ENCODE peak calls at places on chromosome 4, in ten cellular contexts. W, R, D, G, P, O, A, K, T and Q are unnamed samples.

GRCh38 chr4:145719752-145720624 is 40.0 kb downstream of the C4orf51 start:
- DNase-seq in T (no peak), P (no peak), R (no peak), O (no peak), A (no peak), D (no peak), K (no peak), G (no peak), W (no peak), Q (no peak)

GRCh38 chr4:45455217-45455616 is 668.6 kb downstream of the GABRG1 start:
- DNase-seq in P (no peak), A (no peak), W (no peak), K (no peak), O (no peak), R (no peak), T (no peak), G (no peak), D (no peak), Q (no peak)

GRCh38 chr4:17068396-17068795 is 170.0 kb upstream of the LDB2 start:
- DNase-seq in W (no peak), D (peak), P (no peak), T (no peak), O (no peak), R (no peak), K (no peak), A (peak), G (peak), Q (no peak)

GRCh38 chr4:74133786-74134499 is 24.0 kb upstream of the MTHFD2L start:
- DNase-seq in A (peak), K (peak), W (peak), O (peak), P (peak), D (peak), T (peak), G (peak), R (peak), Q (no peak)

GRCh38 chr4:7799723-7800122 is 139.9 kb downstream of the AFAP1 start:
- DNase-seq in P (no peak), O (no peak), R (no peak), A (no peak), G (no peak), W (no peak), K (no peak), T (no peak), D (no peak), Q (no peak)

GRCh38 chr4:48341776-48342558 is 638 bp downstream of the SLAIN2 start:
- DNase-seq in T (no peak), P (no peak), D (peak), K (peak), G (peak), R (peak), O (peak), A (no peak), W (peak), Q (no peak)

GRCh38 chr4:7764466-7764865 is 175.2 kb downstream of the AFAP1 start:
- DNase-seq in P (no peak), D (no peak), A (no peak), T (no peak), O (no peak), W (no peak), G (no peak), R (no peak), K (no peak), Q (no peak)

GRCh38 chr4:74094227-74094626 is 4.8 kb downstream of the CXCL2 start:
- DNase-seq in D (no peak), W (no peak), G (no peak), O (no peak), P (no peak), A (no peak), R (no peak), T (no peak), K (no peak), Q (no peak)

GRCh38 chr4:149047368-149047767 is 605.2 kb upstream of the NR3C2 start:
- DNase-seq in R (no peak), D (peak), W (no peak), A (no peak), T (no peak), G (peak), K (no peak), O (no peak), P (no peak), Q (no peak)

GRCh38 chr4:13938299-13938698 is 310.8 kb upstream of the BOD1L1 start:
- DNase-seq in D (no peak), A (no peak), R (no peak), P (no peak), O (no peak), T (no peak), K (no peak), G (no peak), W (no peak), Q (no peak)

GRCh38 chr4:77797239-77797638 is 21.9 kb downstream of the CNOT6L start:
- DNase-seq in K (no peak), W (no peak), D (peak), O (no peak), G (no peak), T (peak), P (no peak), R (no peak), A (peak), Q (no peak)

GRCh38 chr4:91840359-91840758 is 463.4 kb upstream of the GRID2 start:
- DNase-seq in G (no peak), P (no peak), D (no peak), W (no peak), O (no peak), K (no peak), A (no peak), R (no peak), T (peak), Q (no peak)

GRCh38 chr4:164169591-164169990 is 584.3 kb upstream of the SMIM31 start:
- DNase-seq in A (peak), O (no peak), T (no peak), R (no peak), W (no peak), P (no peak), K (no peak), D (no peak), G (peak), Q (no peak)

GRCh38 chr4:150010525-150011126 is 67.6 kb upstream of the DCLK2 start:
- DNase-seq in G (peak), D (peak), A (peak), R (peak), K (peak), W (peak), O (no peak), P (no peak), T (peak), Q (no peak)

GRCh38 chr4:182776376-182777058 is 140.7 kb downstream of the DCTD start:
- DNase-seq in W (no peak), P (no peak), K (no peak), O (no peak), D (peak), R (no peak), G (peak), T (no peak), A (no peak), Q (no peak)
- TF ChIP-seq CTCF in W (no peak), P (no peak), K (no peak), O (no peak), D (no peak), R (no peak), G (no peak), T (no peak), A (no peak), Q (no peak)

GRCh38 chr4:80619070-80619674 is 283.6 kb downstream of the CFAP299 start:
- DNase-seq in K (no peak), A (peak), R (no peak), D (no peak), T (peak), W (no peak), P (no peak), O (no peak), G (no peak), Q (no peak)
- TF ChIP-seq CTCF in K (no peak), A (peak), R (no peak), D (no peak), T (peak), W (no peak), P (peak), O (no peak), G (no peak), Q (no peak)

DNA sequence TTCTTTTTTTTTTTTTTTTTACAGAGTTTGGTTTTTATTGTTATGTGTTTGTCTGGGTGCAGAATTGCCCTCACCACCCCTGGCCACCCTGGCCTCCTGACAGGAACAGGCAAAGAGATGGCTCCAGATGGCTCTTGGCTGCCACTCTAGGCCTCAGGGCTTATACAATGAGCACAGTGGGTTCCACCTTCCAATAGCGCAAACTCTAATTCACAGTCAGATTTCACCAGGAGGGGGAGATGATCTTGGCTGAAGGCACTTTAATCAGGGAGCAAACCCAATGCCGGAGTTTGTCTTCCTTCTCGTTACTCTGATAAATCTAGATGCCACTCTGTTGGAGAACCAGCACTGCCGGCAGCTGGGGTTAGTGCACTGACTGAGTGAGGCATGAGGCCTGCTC is 24.9 kb downstream of the CPE start:
- DNase-seq in K (no peak), R (no peak), W (no peak), A (no peak), D (no peak), G (no peak), O (no peak), T (no peak), P (no peak), Q (no peak)
- TF ChIP-seq CTCF in K (no peak), R (no peak), W (no peak), A (no peak), D (no peak), G (no peak), O (no peak), T (no peak), P (no peak), Q (no peak)

GRCh38 chr4:109571494-109571893 is 11.4 kb downstream of the MCUB start:
- DNase-seq in D (no peak), T (no peak), K (no peak), O (no peak), W (no peak), P (no peak), G (no peak), R (no peak), A (peak), Q (no peak)

GRCh38 chr4:109572154-109572553 is 12.1 kb downstream of the MCUB start:
- DNase-seq in R (no peak), O (no peak), A (no peak), T (no peak), P (no peak), K (no peak), D (no peak), W (no peak), G (no peak), Q (no peak)

GRCh38 chr4:109574931-109575804 is 15.1 kb downstream of the MCUB start:
- DNase-seq in P (no peak), D (no peak), T (no peak), R (no peak), A (no peak), G (no peak), O (no peak), K (no peak), W (no peak), Q (no peak)

GRCh38 chr4:109576462-109576861 is 16.4 kb downstream of the MCUB start:
- DNase-seq in W (no peak), K (no peak), A (peak), D (no peak), O (no peak), T (peak), R (no peak), G (peak), P (no peak), Q (no peak)

GRCh38 chr4:109574443-109574850 is 14.4 kb downstream of the MCUB start:
- DNase-seq in G (no peak), A (peak), P (no peak), D (no peak), O (no peak), K (no peak), T (peak), R (no peak), W (no peak), Q (no peak)
- TF ChIP-seq CTCF in G (no peak), A (no peak), P (no peak), D (peak), O (no peak), K (no peak), T (peak), R (no peak), W (no peak), Q (no peak)

GRCh38 chr4:157035471-157035870 is 40.5 kb upstream of the GLRB start:
- DNase-seq in A (no peak), D (no peak), O (no peak), W (no peak), P (no peak), T (peak), R (no peak), K (no peak), G (no peak), Q (no peak)
- TF ChIP-seq CTCF in A (no peak), D (no peak), O (no peak), W (no peak), P (no peak), T (no peak), R (no peak), K (no peak), G (no peak), Q (no peak)

GRCh38 chr4:78928835-78929234 is 10.4 kb downstream of the PAQR3 start:
- DNase-seq in W (no peak), A (no peak), O (no peak), T (no peak), D (no peak), P (no peak), K (no peak), G (no peak), R (no peak), Q (no peak)

GRCh38 chr4:78926825-78927224 is 12.4 kb downstream of the PAQR3 start:
- DNase-seq in T (no peak), O (no peak), G (no peak), K (no peak), A (no peak), R (no peak), D (no peak), W (no peak), P (no peak), Q (no peak)

GRCh38 chr4:78922207-78922606 is 17.0 kb downstream of the PAQR3 start:
- DNase-seq in G (peak), R (no peak), P (no peak), W (no peak), A (peak), O (no peak), D (peak), T (peak), K (no peak), Q (no peak)

GRCh38 chr4:78923459-78924312 is 15.6 kb downstream of the PAQR3 start:
- DNase-seq in G (no peak), O (no peak), W (no peak), K (no peak), R (no peak), A (no peak), T (no peak), D (no peak), P (no peak), Q (no peak)
- TF ChIP-seq CTCF in G (no peak), O (no peak), W (no peak), K (no peak), R (no peak), A (no peak), T (no peak), D (peak), P (no peak), Q (no peak)

DNA sequence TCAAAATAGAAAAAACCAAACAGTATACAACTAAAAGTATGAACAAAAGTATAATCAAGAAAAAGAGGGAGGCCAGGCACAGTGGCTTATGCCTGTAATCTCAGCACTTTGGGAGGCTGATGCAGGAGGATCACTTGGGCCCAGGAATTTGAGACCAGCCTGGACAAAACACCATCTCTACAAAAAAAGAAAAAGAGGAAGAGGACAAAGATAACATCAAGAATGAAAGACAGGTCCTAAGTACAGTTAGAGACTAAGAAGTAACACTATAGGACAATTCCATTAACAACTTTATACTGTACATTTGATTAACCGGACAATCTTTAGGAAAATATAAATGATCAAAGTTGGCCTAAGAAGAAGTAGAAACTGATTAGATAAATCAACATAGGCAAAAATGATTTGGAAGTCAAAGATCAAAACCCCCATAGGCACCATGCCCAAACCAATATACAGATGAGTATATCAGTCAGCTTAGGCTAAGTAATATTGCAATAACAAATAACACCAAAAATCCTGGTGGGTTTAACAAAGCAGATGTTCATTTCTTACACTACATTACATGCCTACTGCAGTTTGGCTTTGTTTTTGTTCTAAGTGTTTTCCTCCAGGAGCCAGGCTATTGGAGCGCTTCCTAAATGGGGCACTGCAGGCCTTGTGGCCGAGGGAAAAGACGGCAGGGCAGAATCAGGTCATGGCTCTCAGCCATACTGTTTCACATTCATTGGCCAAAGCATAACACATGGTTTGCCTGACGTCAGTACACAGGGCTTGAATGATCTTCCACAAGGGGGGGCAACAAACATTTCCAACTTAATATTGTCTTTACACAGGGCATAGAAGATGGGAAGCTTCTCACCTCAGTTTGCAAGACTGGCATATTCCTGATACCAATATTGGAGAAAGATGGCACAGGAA is 42.2 kb upstream of the HGFAC start:
- DNase-seq in W (no peak), A (peak), T (no peak), P (no peak), R (no peak), G (no peak), K (peak), D (no peak), O (no peak), Q (no peak)
- TF ChIP-seq CTCF in W (no peak), A (peak), T (no peak), P (no peak), R (no peak), G (no peak), K (no peak), D (no peak), O (no peak), Q (no peak)

GRCh38 chr4:125762537-125762936 is 447.8 kb downstream of the FAT4 start:
- DNase-seq in R (no peak), K (no peak), W (no peak), A (peak), D (no peak), P (no peak), T (no peak), O (no peak), G (no peak), Q (no peak)
- TF ChIP-seq CTCF in R (no peak), K (no peak), W (no peak), A (peak), D (peak), P (peak), T (peak), O (no peak), G (no peak), Q (no peak)

GRCh38 chr4:118816538-118817177 is 19.3 kb downstream of the SEC24D start:
- DNase-seq in G (peak), K (no peak), W (no peak), T (peak), P (no peak), A (peak), R (no peak), D (peak), O (no peak), Q (no peak)
- TF ChIP-seq CTCF in G (no peak), K (no peak), W (no peak), T (no peak), P (no peak), A (no peak), R (no peak), D (no peak), O (no peak), Q (no peak)